ENCODE peak calls at places on chromosomes 16 and 17, in four cellular contexts. R is HepG2, K is H1, I is GM12878. J is an unnamed sample.
A peak's percentile ranks its signal among the peaks of the same experiment; 100 is the strongest.

GRCh38 chr17:40694584-40694983 is 9.0 kb downstream of the KRT24 start:
- DNase-seq in I (no peak), K (no peak), R (no peak), J (no peak)

GRCh38 chr16:53433930-53434435 is 288 bp upstream of the RBL2 start:
- DNase-seq in R (peak; percentile 76), K (no peak), I (no peak), J (no peak)

GRCh38 chr17:81673561-81674258 is 7.2 kb downstream of the CCDC137 start:
- DNase-seq in K (no peak), R (no peak), I (no peak), J (no peak)

GRCh38 chr16:1870365-1871082 is 1.4 kb downstream of the MEIOB start:
- DNase-seq in R (peak; percentile 89), K (no peak), I (no peak), J (no peak)

GRCh38 chr17:80910043-80910442 is 81.6 kb upstream of the CHMP6 start:
- DNase-seq in I (no peak), K (no peak), R (no peak), J (no peak)

GRCh38 chr17:41178341-41178740 is 320 bp upstream of the KRTAP4-2 start:
- DNase-seq in I (no peak), R (no peak), K (no peak), J (no peak)

GRCh38 chr16:70348991-70349390 is 2.3 kb downstream of the DDX19A start:
- DNase-seq in I (no peak), K (no peak), R (no peak), J (no peak)

GRCh38 chr16:23597003-23597756 is 1.1 kb upstream of the NDUFAB1 start:
- DNase-seq in K (peak; percentile 47), I (no peak), R (peak; percentile 71), J (peak; percentile 43)

GRCh38 chr16:714079-714478 is 839 bp upstream of the METRN start:
- DNase-seq in I (no peak), K (no peak), R (no peak), J (no peak)

GRCh38 chr16:714558-715447 is at the start of gene METRN:
- DNase-seq in R (peak; percentile 61), I (no peak), K (peak; percentile 95), J (peak; percentile 77)

GRCh38 chr16:716768-717325 is 1.9 kb downstream of the METRN start:
- DNase-seq in R (no peak), K (no peak), I (no peak), J (no peak)

GRCh38 chr16:716250-716607 is 1.3 kb downstream of the METRN start:
- DNase-seq in R (peak; percentile 80), I (no peak), K (no peak), J (no peak)

DNA sequence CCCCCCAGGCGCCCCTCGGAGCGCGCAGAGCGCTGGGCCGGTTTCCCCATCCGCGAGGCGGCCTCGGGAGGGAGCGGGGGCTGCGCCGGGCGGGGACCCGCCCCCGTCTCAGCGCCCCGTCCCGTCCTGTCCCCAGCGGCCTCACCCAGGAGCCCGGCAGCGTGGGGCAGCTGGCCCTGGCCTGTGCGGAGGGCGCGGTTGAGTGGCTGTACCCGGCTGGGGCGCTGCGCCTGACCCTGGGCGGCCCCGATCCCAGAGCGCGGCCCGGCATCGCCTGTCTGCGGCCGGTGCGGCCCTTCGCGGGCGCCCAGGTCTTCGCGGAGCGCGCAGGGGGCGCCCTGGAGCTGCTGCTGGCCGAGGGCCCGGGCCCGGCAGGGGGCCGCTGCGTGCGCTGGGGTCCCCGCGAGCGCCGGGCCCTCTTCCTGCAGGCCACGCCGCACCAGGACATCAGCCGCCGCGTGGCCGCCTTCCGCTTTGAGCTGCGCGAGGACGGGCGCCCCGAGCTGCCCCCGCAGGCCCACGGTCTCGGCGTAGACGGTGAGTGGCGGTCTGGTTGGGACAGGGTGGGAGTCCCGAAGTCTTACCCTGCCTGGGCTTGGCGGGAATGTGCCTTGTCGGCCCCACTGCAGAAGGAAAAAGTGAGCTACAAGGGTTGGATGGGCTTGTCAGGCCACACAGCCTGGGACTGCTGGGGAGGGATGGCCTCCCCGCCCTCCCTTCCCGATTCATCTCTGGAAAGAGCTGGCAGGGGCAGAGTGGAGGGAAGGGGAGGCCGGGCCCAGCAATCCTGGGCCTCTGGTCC is 731 bp downstream of the METRN start:
- DNase-seq in I (no peak), R (no peak), K (no peak), J (no peak)
- TF ChIP-seq SUZ12 in I (peak; percentile 48), R (no peak), K (peak; percentile 43), J (no peak)

DNA sequence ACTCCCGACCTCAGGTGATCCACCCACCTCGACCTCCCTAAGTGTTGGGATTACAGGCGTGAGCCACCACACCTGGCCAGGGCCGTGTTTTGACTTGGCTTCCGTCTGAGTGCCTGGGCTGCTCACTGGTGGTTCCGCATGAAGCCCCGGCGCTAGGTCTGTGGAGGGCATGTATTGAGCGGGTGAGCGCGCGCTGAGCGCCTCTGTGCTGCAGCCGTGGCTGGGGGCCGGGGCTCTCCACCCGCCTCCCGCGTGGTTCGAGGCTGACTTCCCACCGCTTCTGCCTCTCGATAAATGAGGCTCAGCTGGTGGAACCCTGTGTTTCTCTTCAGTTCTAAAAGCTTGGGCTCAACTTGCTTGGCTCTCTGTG is 38.9 kb upstream of the ATP2A3 start:
- DNase-seq in I (no peak), R (no peak), K (no peak), J (no peak)
- H3K4me1 ChIP-seq in I (no peaks in the 10 kb centered on the region), R (peaks cover 32% of the 10 kb centered on the region), K (peaks cover 13% of the 10 kb centered on the region), J (peaks cover 10% of the 10 kb centered on the region)

GRCh38 chr17:1478418-1478817 is 14.1 kb downstream of the MYO1C start:
- DNase-seq in R (no peak), K (no peak), I (no peak), J (no peak)
- TF ChIP-seq SUZ12 in R (no peak), K (no peak), I (no peak), J (no peak)

GRCh38 chr17:71995570-71995969 is 125.2 kb upstream of the SOX9 start:
- DNase-seq in I (no peak), K (no peak), R (no peak), J (no peak)
- H3K4me1 ChIP-seq in I (no peaks in the 10 kb centered on the region), K (no peaks in the 10 kb centered on the region), R (no peaks in the 10 kb centered on the region), J (peaks cover 3% of the 10 kb centered on the region)

J was measured in NT2/D1.